ENCODE peak calls at places on chromosome 15, in four cellular contexts. S is OCI-LY7; D is CD8-positive, alpha-beta T cell; H is adipocyte. W is an unnamed sample.

GRCh38 chr15:40937762-40938529 is 8.8 kb downstream of the DLL4 start:
- DNase-seq in S (no peak), D (no peak), H (no peak), W (peak)

GRCh38 chr15:68561146-68561545 is 17.6 kb upstream of the CORO2B start:
- DNase-seq in S (no peak), D (no peak), H (no peak), W (no peak)

GRCh38 chr15:38532728-38533127 is 31.9 kb downstream of the RASGRP1 start:
- DNase-seq in S (no peak), D (no peak), H (no peak), W (no peak)

GRCh38 chr15:86432861-86433260 is 353.2 kb downstream of the AGBL1 start:
- DNase-seq in S (no peak), D (no peak), H (no peak), W (peak)

GRCh38 chr15:80893777-80894176 is 95.8 kb downstream of the MESD start:
- DNase-seq in S (no peak), D (no peak), H (peak), W (no peak)

GRCh38 chr15:74867562-74868458 is 5.4 kb downstream of the SCAMP2 start:
- DNase-seq in S (no peak), D (no peak), H (no peak), W (no peak)

GRCh38 chr15:74631935-74632560 is 16.4 kb downstream of the CLK3 start:
- DNase-seq in S (peak), D (peak), H (peak), W (peak)

GRCh38 chr15:60001642-60002527 is 2.2 kb upstream of the FOXB1 start:
- DNase-seq in S (no peak), D (no peak), H (no peak), W (no peak)

GRCh38 chr15:80403712-80404056 is 498 bp upstream of the ARNT2 start:
- DNase-seq in S (no peak), D (no peak), H (peak), W (no peak)

GRCh38 chr15:77580991-77581682 is 51.6 kb downstream of the LINGO1 start:
- DNase-seq in S (no peak), D (no peak), H (no peak), W (peak)

DNA sequence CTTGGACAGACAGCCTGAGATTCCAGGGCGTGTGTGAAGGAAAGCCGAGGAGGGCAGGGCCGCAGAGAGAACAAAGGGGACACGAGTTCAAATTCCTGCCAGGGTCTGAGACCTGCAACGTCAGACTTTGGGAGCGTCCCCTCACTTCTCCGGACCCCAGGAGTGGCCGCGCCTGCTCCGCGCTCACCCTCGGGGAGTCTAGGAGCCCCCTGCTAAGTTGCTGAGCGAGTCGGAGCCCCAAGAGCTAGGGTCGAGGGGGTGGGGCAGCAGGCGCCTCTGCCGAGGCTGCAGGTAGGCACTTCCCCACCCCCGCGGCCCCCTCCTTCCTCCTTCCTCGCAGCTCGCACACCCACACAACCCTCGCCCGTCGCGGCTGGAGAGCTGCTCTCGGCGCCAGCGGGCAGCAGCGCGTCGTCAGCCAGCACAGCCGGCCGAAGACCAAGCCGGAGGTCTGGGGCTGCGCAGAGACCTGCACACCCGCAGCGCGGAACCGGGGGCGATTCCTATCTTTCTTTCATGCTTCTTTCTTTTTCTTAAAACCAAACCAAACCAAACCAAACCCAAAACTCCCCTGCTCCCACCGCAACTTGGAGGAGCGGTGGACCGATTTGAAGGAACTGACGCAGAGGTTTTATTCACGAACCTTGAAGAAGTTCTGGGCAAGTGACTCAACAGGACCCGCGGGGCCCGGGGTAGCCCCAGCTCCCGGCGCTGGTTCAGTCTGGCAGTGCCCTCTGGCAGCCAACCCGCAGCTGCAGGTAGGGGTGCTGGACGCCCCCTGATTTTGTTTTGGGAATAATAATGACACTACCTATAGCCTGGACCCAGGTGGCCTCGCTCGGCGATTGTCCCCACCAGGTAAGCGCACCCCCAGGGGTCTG is at the start of gene ANKRD34C:
- DNase-seq in S (no peak), D (no peak), H (no peak), W (no peak)
- H3K4me3 ChIP-seq in S (no peak), D (no peak), H (no peak), W (no peak)

DNA sequence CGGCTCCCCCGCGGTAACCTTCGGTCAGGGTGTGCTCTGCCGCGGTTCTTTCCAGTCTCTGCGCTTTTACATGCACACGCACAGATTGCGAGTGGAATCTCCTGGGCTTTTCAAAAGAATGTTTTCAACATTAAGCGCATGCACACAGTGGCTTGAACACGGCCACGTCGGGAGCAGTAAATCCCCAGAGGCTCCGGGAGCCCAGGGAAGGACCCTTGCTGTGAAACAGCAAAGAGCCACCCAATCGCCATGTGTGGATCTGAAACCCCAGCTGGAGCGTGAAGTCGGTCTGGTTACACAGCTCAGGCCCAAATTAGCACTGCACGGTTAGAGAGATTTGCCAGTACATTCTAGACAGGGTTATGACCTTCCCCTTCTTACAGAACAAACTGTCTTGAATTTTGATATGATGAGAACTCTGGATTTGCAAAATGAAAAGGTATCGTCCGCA is 869 bp upstream of the RGMA start:
- DNase-seq in S (no peak), D (no peak), H (peak), W (no peak)
- H3K4me3 ChIP-seq in S (no peak), D (no peak), H (no peak), W (no peak)

GRCh38 chr15:97234841-97235240 is 725.7 kb upstream of the ARRDC4 start:
- DNase-seq in S (no peak), D (no peak), H (no peak), W (no peak)

DNA sequence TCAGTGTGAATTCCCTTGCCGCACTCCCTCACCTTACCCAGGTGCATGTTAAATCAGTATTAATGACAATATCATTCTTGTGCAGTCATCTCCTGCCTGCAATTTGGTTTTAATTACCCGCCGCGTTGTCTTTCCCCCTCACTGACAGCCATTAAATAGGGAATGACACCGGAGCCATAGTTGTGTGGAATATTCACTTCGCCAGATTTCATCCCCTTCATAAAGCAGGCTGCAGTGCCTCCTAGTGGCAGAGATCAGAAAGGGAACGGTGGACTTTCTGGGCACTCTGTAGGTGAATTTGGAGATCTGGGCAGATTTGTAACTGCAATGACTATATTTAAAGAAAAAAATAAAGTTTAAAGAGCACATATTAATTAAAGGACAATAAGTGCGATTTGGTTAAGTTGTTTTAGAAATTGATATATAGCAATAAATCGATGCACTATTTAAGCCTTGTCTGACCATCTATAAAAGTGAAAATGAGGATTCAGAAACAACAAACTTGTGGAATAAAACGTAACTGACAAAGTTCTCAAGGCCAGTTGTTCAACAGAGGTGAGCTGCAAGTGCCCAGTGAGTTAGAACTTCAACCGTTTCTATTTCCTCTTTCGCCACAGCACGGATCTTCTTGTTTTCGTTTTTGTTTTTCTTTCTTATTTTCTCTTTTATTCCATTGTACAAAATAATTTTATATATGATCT is 725.1 kb upstream of the ARRDC4 start:
- DNase-seq in S (peak), D (no peak), H (peak), W (peak)
- H3K4me3 ChIP-seq in S (no peak), D (no peak), H (peak), W (no peak)

GRCh38 chr15:44308874-44309273 is 20.4 kb downstream of the GOLM2 start:
- DNase-seq in S (no peak), D (no peak), H (no peak), W (no peak)
- H3K4me3 ChIP-seq in S (peak), D (no peak), H (no peak), W (no peak)

DNA sequence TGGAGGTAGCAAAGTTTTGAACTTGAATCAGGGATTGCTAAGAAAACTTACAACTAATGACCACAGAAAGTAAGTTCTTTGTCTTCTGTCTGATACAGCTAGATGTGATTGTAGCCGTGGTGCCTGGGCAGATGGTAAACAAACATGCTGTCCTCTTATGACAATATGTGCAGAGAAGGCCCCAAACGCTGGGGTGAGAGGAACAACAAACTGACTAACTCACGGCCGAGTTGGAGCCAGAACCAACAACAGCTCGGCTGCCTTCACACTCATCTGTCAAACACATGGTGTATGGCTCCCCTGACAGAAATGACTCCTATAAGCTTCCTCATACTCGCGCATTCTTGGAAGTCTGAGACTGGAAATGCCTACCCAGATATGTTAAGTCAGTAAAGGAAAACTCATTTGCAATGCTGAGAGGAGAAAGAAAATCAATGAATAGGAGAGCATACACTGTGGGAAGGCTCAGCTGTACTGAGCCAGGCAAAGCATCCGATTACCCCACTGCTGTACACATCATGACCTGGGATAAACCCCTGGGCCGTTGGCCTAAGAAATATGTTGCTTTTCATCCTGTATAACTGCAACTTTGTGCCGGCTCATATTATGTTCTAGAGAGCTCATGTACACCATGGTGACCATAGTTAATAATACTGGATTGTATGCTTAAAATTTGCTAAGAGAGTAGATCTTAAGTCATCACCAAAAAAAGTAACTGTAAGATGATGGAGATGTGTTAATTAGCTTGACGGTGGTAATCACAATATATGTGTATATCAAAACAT is 5.7 kb downstream of the THBS1 start:
- DNase-seq in S (no peak), D (no peak), H (peak), W (peak)
- H3K4me3 ChIP-seq in S (no peak), D (no peak), H (peak), W (no peak)

GRCh38 chr15:29569533-29570092 is 252.7 kb downstream of the TJP1 start:
- DNase-seq in S (no peak), D (no peak), H (no peak), W (no peak)
- H3K4me3 ChIP-seq in S (no peak), D (no peak), H (no peak), W (no peak)

GRCh38 chr15:65420975-65421359 is 1.8 kb downstream of the IGDCC4 start:
- DNase-seq in S (no peak), D (no peak), H (no peak), W (no peak)
- H3K4me3 ChIP-seq in S (no peak), D (no peak), H (peak), W (no peak)

GRCh38 chr15:100373037-100373896 is 31.5 kb upstream of the ADAMTS17 start:
- DNase-seq in S (no peak), D (no peak), H (no peak), W (peak)

GRCh38 chr15:100373942-100374341 is 32.2 kb upstream of the ADAMTS17 start:
- DNase-seq in S (no peak), D (no peak), H (no peak), W (no peak)

DNA sequence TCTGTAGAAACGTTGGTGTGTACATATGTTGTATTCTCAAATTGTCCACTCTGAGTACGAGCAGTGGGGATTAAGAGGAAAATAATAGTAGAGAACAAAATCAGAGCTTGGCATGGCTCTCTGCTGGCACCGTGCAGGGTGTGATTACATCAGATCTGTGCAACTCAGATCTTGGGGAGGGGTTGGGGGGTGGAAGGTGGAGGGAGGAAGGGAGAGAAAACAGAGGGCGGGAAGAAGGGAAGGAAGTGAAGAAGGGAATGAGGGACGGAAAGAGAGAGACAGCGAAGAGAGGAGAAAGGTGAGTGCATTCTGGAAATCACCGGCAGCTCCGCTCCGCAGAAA is 30.9 kb upstream of the ADAMTS17 start:
- DNase-seq in S (no peak), D (no peak), H (no peak), W (no peak)
- H3K4me3 ChIP-seq in S (no peak), D (peak), H (no peak), W (peak)

GRCh38 chr15:31357148-31357547 is 30.5 kb downstream of the KLF13 start:
- DNase-seq in S (peak), D (no peak), H (no peak), W (no peak)
- H3K4me3 ChIP-seq in S (peak), D (peak), H (no peak), W (no peak)